ENCODE peak calls at places on chromosomes 11 and 22, in six cellular contexts. V is heart right ventricle, D is cardiac septum, Z is cardiac fibroblast, L is left colon, A is COR-L47. N is an unnamed sample.

GRCh38 chr22:47030881-47031627 is 268.6 kb downstream of the TBC1D22A start:
- DNase-seq in V (no peak), D (no peak), Z (no peak), L (peak), A (no peak), N (peak)

GRCh38 chr11:7667460-7667859 is 5.8 kb downstream of the CYB5R2 start:
- DNase-seq in V (no peak), D (no peak), Z (peak), L (no peak), A (no peak), N (no peak)

GRCh38 chr11:76793834-76794291 is 10.7 kb downstream of the TSKU start:
- DNase-seq in V (no peak), D (no peak), Z (no peak), L (no peak), A (no peak), N (no peak)

GRCh38 chr11:59145534-59145933 is 2.9 kb downstream of the FAM111A start:
- DNase-seq in V (no peak), D (no peak), Z (peak), L (no peak), A (no peak), N (no peak)

GRCh38 chr11:77457340-77457739 is 16.6 kb downstream of the PAK1 start:
- DNase-seq in V (no peak), D (no peak), Z (no peak), L (no peak), A (no peak), N (no peak)

GRCh38 chr11:61699737-61700160 is 19.6 kb downstream of the DAGLA start:
- DNase-seq in V (peak), D (no peak), Z (no peak), L (peak), A (peak), N (peak)

GRCh38 chr11:31355131-31355530 is 14.4 kb downstream of the DCDC1 start:
- DNase-seq in V (no peak), D (no peak), Z (peak), L (no peak), A (no peak), N (no peak)

GRCh38 chr22:43442386-43443060 is 30.7 kb downstream of the MPPED1 start:
- DNase-seq in V (no peak), D (peak), Z (no peak), L (no peak), A (no peak), N (no peak)

GRCh38 chr22:20247010-20247505 is 21.1 kb downstream of the RTN4R start:
- DNase-seq in V (no peak), D (no peak), Z (peak), L (no peak), A (no peak), N (no peak)

GRCh38 chr11:29025001-29025400 is 916.8 kb downstream of the METTL15 start:
- DNase-seq in V (no peak), D (no peak), Z (peak), L (no peak), A (no peak), N (no peak)

GRCh38 chr11:22635689-22636088 is 10.1 kb upstream of the FANCF start:
- DNase-seq in V (no peak), D (no peak), Z (no peak), L (no peak), A (no peak), N (no peak)

GRCh38 chr11:67311556-67312082 is 8.3 kb downstream of the SSH3 start:
- DNase-seq in V (no peak), D (no peak), Z (no peak), L (no peak), A (no peak), N (no peak)

GRCh38 chr11:1304376-1304775 is 5.1 kb downstream of the TOLLIP start:
- DNase-seq in V (no peak), D (no peak), Z (no peak), L (no peak), A (no peak), N (peak)

GRCh38 chr11:19793356-19793755 is 80.7 kb downstream of the NAV2 start:
- DNase-seq in V (no peak), D (no peak), Z (no peak), L (peak), A (no peak), N (peak)

GRCh38 chr22:19878461-19879247 is 24.0 kb upstream of the GNB1L start:
- DNase-seq in V (no peak), D (peak), Z (peak), L (peak), A (no peak), N (no peak)

GRCh38 chr11:5689551-5689983 is at the start of gene TRIM22:
- DNase-seq in V (no peak), D (no peak), Z (peak), L (peak), A (no peak), N (no peak)

GRCh38 chr11:35579557-35580396 is 38.5 kb upstream of the FJX1 start:
- DNase-seq in V (no peak), D (no peak), Z (peak), L (no peak), A (no peak), N (no peak)

GRCh38 chr11:111801135-111801534 is 34.9 kb upstream of the PPP2R1B start:
- DNase-seq in V (no peak), D (no peak), Z (no peak), L (no peak), A (no peak), N (no peak)